ENCODE peak calls at places on chromosomes 13 and 19, in nine cellular contexts. Q is ovary; R is EH; S is stimulated activated CD4-positive, alpha-beta T cell treated with anti-CD3 and anti-CD28 coated beads, Interleukin-1b, Interleukin-23, amount 100 ng/mL, for 48 hours; E is activated T-cell treated with anti-CD3 and anti-CD28 coated beads for 1 hour; W is DND-41; B is activated CD4-positive, alpha-beta T cell treated with anti-CD3 and anti-CD28 coated beads, Interleukin-2, amount 50 U/mL, for 24 hours; J is fibroblast of gingiva; N is GM13976. Z is an unnamed sample.

GRCh38 chr13:35979378-35979911 is 151.7 kb downstream of the DCLK1 start:
- DNase-seq in W (no peak), B (no peak), S (no peak), Q (peak), N (no peak), J (peak), R (peak), E (no peak), Z (peak)

GRCh38 chr19:14553042-14553938 is 18.6 kb downstream of the NDUFB7 start:
- DNase-seq in W (no peak), N (peak), Q (no peak), R (no peak), J (no peak), S (no peak), E (no peak), B (no peak), Z (no peak)

GRCh38 chr19:32688315-32688714 is 3.3 kb upstream of the NUDT19 start:
- DNase-seq in B (no peak), J (no peak), S (no peak), Q (no peak), W (no peak), N (no peak), E (no peak), R (no peak), Z (peak)

GRCh38 chr13:28329395-28330158 is 165.4 kb downstream of the FLT1 start:
- DNase-seq in R (peak), W (no peak), E (no peak), N (no peak), B (no peak), S (no peak), Q (no peak), J (peak), Z (peak)

GRCh38 chr13:71979616-71980015 is 112.6 kb upstream of the DACH1 start:
- DNase-seq in B (no peak), E (no peak), J (no peak), S (no peak), W (no peak), R (no peak), Q (no peak), N (no peak), Z (no peak)

GRCh38 chr19:3849092-3849491 is 19.7 kb downstream of the ZFR2 start:
- DNase-seq in Q (no peak), N (no peak), W (peak), R (peak), J (no peak), S (peak), E (peak), B (no peak), Z (no peak)

GRCh38 chr19:48879025-48879572 is 6.9 kb downstream of the PPP1R15A start:
- DNase-seq in S (no peak), E (no peak), Q (no peak), W (no peak), B (no peak), N (no peak), R (no peak), J (no peak), Z (no peak)

GRCh38 chr19:41350735-41351338 is 2.9 kb downstream of the TGFB1 start:
- DNase-seq in J (no peak), N (no peak), R (peak), B (no peak), E (no peak), W (no peak), S (no peak), Q (no peak), Z (no peak)

GRCh38 chr13:33331962-33332361 is 46.4 kb upstream of the STARD13 start:
- DNase-seq in Q (no peak), J (no peak), B (no peak), E (no peak), R (no peak), W (no peak), N (no peak), S (no peak), Z (no peak)

GRCh38 chr13:50845211-50845610 is 1.7 kb upstream of the DLEU7 start:
- DNase-seq in B (no peak), R (peak), N (no peak), J (peak), E (no peak), Q (no peak), S (no peak), W (no peak), Z (no peak)

GRCh38 chr19:33063356-33064116 is 1.2 kb downstream of the RHPN2 start:
- DNase-seq in N (peak), R (peak), E (no peak), J (no peak), W (no peak), B (no peak), Q (peak), S (no peak), Z (no peak)

GRCh38 chr19:1141944-1142343 is 32.1 kb downstream of the SBNO2 start:
- DNase-seq in W (no peak), J (no peak), Q (no peak), R (no peak), E (no peak), N (no peak), B (no peak), S (no peak), Z (no peak)

GRCh38 chr19:15247107-15248014 is 15.1 kb upstream of the EPHX3 start:
- DNase-seq in R (no peak), W (no peak), E (no peak), Q (no peak), B (no peak), J (no peak), S (no peak), N (no peak), Z (no peak)

GRCh38 chr13:110702591-110703526 is 3.1 kb downstream of the CARS2 start:
- DNase-seq in B (no peak), N (no peak), S (no peak), E (no peak), W (no peak), Q (peak), J (peak), R (peak), Z (no peak)

GRCh38 chr19:36081894-36082293 is 27.2 kb downstream of the WDR62 start:
- DNase-seq in N (no peak), Q (no peak), E (no peak), B (no peak), S (no peak), J (peak), W (no peak), R (no peak), Z (no peak)

GRCh38 chr19:39428309-39429112 is 7.2 kb downstream of the RPS16 start:
- DNase-seq in N (no peak), R (peak), E (no peak), S (no peak), J (peak), W (no peak), Q (peak), B (no peak), Z (peak)

GRCh38 chr13:33228645-33229445 is 56.7 kb downstream of the STARD13 start:
- DNase-seq in Q (no peak), S (no peak), R (peak), B (no peak), N (peak), J (peak), E (no peak), W (no peak), Z (no peak)

GRCh38 chr19:13834308-13834790 is 39.1 kb downstream of the ZSWIM4 start:
- DNase-seq in S (no peak), J (peak), N (no peak), Q (no peak), W (no peak), B (no peak), E (no peak), R (peak), Z (no peak)

GRCh38 chr19:16266586-16266942 is 58.1 kb upstream of the KLF2 start:
- DNase-seq in W (peak), B (no peak), N (no peak), J (no peak), E (peak), R (no peak), S (peak), Q (no peak), Z (no peak)

GRCh38 chr19:55590621-55591020 is 8.7 kb downstream of the FIZ1 start:
- DNase-seq in J (no peak), R (peak), E (no peak), Q (no peak), B (no peak), N (no peak), S (no peak), W (peak), Z (no peak)

GRCh38 chr13:112055417-112056206 is 11.3 kb upstream of the SOX1 start:
- DNase-seq in B (no peak), E (no peak), R (no peak), Q (no peak), N (no peak), S (no peak), J (no peak), W (no peak), Z (no peak)

GRCh38 chr13:90272356-90272755 is 1075.1 kb upstream of the MIR17HG start:
- DNase-seq in W (no peak), B (no peak), E (no peak), N (no peak), R (peak), S (no peak), J (no peak), Q (no peak), Z (no peak)

GRCh38 chr19:45670670-45671453 is 2.8 kb downstream of the GIPR start:
- DNase-seq in R (peak), Q (peak), N (peak), W (no peak), E (peak), B (no peak), J (peak), S (peak), Z (peak)

GRCh38 chr13:40146063-40146462 is 490.6 kb downstream of the COG6 start:
- DNase-seq in J (no peak), N (no peak), W (no peak), E (no peak), S (no peak), B (no peak), R (no peak), Q (no peak), Z (no peak)

GRCh38 chr13:113584870-113585671 is 518 bp downstream of the TFDP1 start:
- DNase-seq in E (no peak), R (peak), Q (peak), N (peak), S (peak), W (peak), J (no peak), B (peak), Z (peak)

GRCh38 chr13:99414048-99414995 is 87.0 kb upstream of the TM9SF2 start:
- DNase-seq in B (no peak), Q (no peak), J (no peak), W (no peak), N (no peak), S (no peak), R (no peak), E (no peak), Z (no peak)

GRCh38 chr13:38309397-38309796 is 40.3 kb upstream of the UFM1 start:
- DNase-seq in J (no peak), S (no peak), E (no peak), B (no peak), Q (no peak), N (no peak), R (no peak), W (no peak), Z (no peak)

GRCh38 chr19:33252418-33252962 is 26.8 kb upstream of the SLC7A10 start:
- DNase-seq in W (no peak), Q (no peak), E (no peak), N (no peak), B (no peak), R (no peak), S (no peak), J (no peak), Z (no peak)

GRCh38 chr13:106028916-106029315 is 506.5 kb downstream of the EFNB2 start:
- DNase-seq in J (no peak), W (no peak), E (no peak), B (no peak), R (peak), Q (no peak), N (no peak), S (no peak), Z (no peak)

GRCh38 chr13:23867027-23867491 is 22.1 kb downstream of the MIPEP start:
- DNase-seq in Q (no peak), N (no peak), S (no peak), W (no peak), R (peak), E (no peak), B (no peak), J (no peak), Z (no peak)

Z was measured in testis.